ENCODE peak calls at places on chromosomes 7 and 10, in seven cellular contexts. C is amygdala, G is fibroblast of villous mesenchyme, Q is A172, R is lower lobe of right lung, P is left ventricle myocardium superior, A is SK-N-SH. N is an unnamed sample.

GRCh38 chr10:96910488-96911395 is 78.6 kb downstream of the LCOR start:
- DNase-seq in A (peak; percentile 56), P (no peak), Q (peak; percentile 21), R (no peak), C (no peak), G (peak; percentile 47), N (no peak)

GRCh38 chr10:121662945-121663917 is 65.0 kb upstream of the FGFR2 start:
- DNase-seq in G (no peak), C (no peak), A (peak; percentile 64), P (no peak), R (no peak), Q (no peak), N (no peak)

GRCh38 chr7:6121141-6121540 is 90.0 kb downstream of the ANKRD61 start:
- DNase-seq in A (no peak), P (no peak), G (no peak), Q (peak; percentile 58), R (no peak), C (no peak), N (no peak)

GRCh38 chr10:114271014-114271778 is 32.1 kb downstream of the VWA2 start:
- DNase-seq in Q (no peak), P (no peak), A (no peak), G (no peak), R (no peak), C (no peak), N (no peak)

GRCh38 chr10:114681542-114681941 is 23.5 kb upstream of the ABLIM1 start:
- DNase-seq in Q (peak; percentile 84), P (peak; percentile 56), C (no peak), G (peak; percentile 23), A (no peak), R (no peak), N (no peak)

GRCh38 chr10:67141300-67141699 is 215.5 kb downstream of the LRRTM3 start:
- DNase-seq in Q (no peak), A (no peak), P (no peak), C (no peak), R (no peak), G (no peak), N (no peak)

GRCh38 chr7:37376386-37376785 is 72.3 kb downstream of the ELMO1 start:
- DNase-seq in P (no peak), R (no peak), G (no peak), C (no peak), A (no peak), Q (peak; percentile 65), N (no peak)

GRCh38 chr7:128863433-128863989 is 855 bp downstream of the ATP6V1F start:
- DNase-seq in Q (peak; percentile 59), G (peak; percentile 66), R (no peak), P (no peak), C (no peak), A (peak; percentile 91), N (no peak)

GRCh38 chr10:129970404-129971364 is 6.6 kb upstream of the EBF3 start:
- DNase-seq in P (peak; percentile 47), R (peak; percentile 23), C (no peak), G (no peak), Q (no peak), A (peak; percentile 44), N (no peak)

GRCh38 chr7:75608451-75609122 is 116.5 kb downstream of the SPDYE5 start:
- DNase-seq in C (no peak), A (no peak), G (no peak), P (no peak), R (no peak), Q (no peak), N (no peak)

GRCh38 chr10:127227027-127227426 is 30.6 kb upstream of the INSYN2A start:
- DNase-seq in Q (no peak), R (no peak), C (no peak), G (no peak), A (no peak), P (no peak), N (no peak)

GRCh38 chr7:17301491-17302101 is 3.1 kb downstream of the AHR start:
- DNase-seq in G (peak; percentile 67), A (no peak), Q (peak; percentile 43), R (no peak), C (no peak), P (no peak), N (peak; percentile 32)

GRCh38 chr10:19702215-19702614 is 114.0 kb upstream of the PLXDC2 start:
- DNase-seq in G (peak; percentile 28), C (no peak), Q (peak; percentile 92), A (no peak), R (no peak), P (no peak), N (no peak)

GRCh38 chr7:157436076-157436475 is 99.3 kb downstream of the DNAJB6 start:
- DNase-seq in R (peak; percentile 10), A (no peak), G (no peak), Q (no peak), P (no peak), C (no peak), N (no peak)

N was measured in stimulated activated CD8-positive, alpha-beta memory T cell treated with anti-CD3 and anti-CD28 coated beads, Interleukin-7, amount 100 ng/mL, for 1 hour.